ENCODE peak calls at places on chromosomes 3 and 15, in four cellular contexts. One of them, this sample, is unnamed.

GRCh38 chr15:48682949-48683651 is 37.6 kb upstream of the FBN1 start:
- DNase-seq in PC-3: peak
- DNase-seq in transverse colon: peak
- DNase-seq in GM20000: no peak
- DNase-seq in this sample: peak

GRCh38 chr3:48013288-48013980 is 2.8 kb downstream of the MAP4 start:
- DNase-seq in GM20000: no peak
- DNase-seq in PC-3: peak
- DNase-seq in transverse colon: no peak
- DNase-seq in this sample: peak

GRCh38 chr3:125357032-125357658 is 18.0 kb downstream of the ZNF148 start:
- DNase-seq in PC-3: peak
- DNase-seq in transverse colon: peak
- DNase-seq in GM20000: peak
- DNase-seq in this sample: no peak

GRCh38 chr3:35043040-35043439 is 596.3 kb upstream of the ARPP21 start:
- DNase-seq in GM20000: no peak
- DNase-seq in PC-3: no peak
- DNase-seq in transverse colon: no peak
- DNase-seq in this sample: no peak

GRCh38 chr3:11770105-11770476 is 76.6 kb downstream of the TAMM41 start:
- DNase-seq in transverse colon: no peak
- DNase-seq in PC-3: no peak
- DNase-seq in GM20000: no peak
- DNase-seq in this sample: no peak

GRCh38 chr3:25428003-25428861 is at the start of gene RARB:
- DNase-seq in GM20000: peak
- DNase-seq in PC-3: no peak
- DNase-seq in transverse colon: peak
- DNase-seq in this sample: no peak

GRCh38 chr15:68228971-68229385 is 550 bp downstream of the CLN6 start:
- DNase-seq in PC-3: no peak
- DNase-seq in transverse colon: no peak
- DNase-seq in GM20000: no peak
- DNase-seq in this sample: no peak

GRCh38 chr15:82952156-82953081 is at the start of gene HOMER2:
- DNase-seq in PC-3: peak
- DNase-seq in GM20000: peak
- DNase-seq in transverse colon: peak
- DNase-seq in this sample: no peak

GRCh38 chr3:118128886-118129285 is 905.8 kb downstream of the IGSF11 start:
- DNase-seq in PC-3: peak
- DNase-seq in GM20000: no peak
- DNase-seq in transverse colon: no peak
- DNase-seq in this sample: no peak

GRCh38 chr3:45333549-45333948 is 54.8 kb upstream of the LARS2 start:
- DNase-seq in transverse colon: no peak
- DNase-seq in PC-3: peak
- DNase-seq in GM20000: no peak
- DNase-seq in this sample: no peak

GRCh38 chr3:42300778-42301177 is 34.8 kb upstream of the CCK start:
- DNase-seq in GM20000: no peak
- DNase-seq in transverse colon: no peak
- DNase-seq in PC-3: no peak
- DNase-seq in this sample: no peak

GRCh38 chr15:90650956-90651689 is 66.0 kb upstream of the BLM start:
- DNase-seq in GM20000: no peak
- DNase-seq in transverse colon: no peak
- DNase-seq in PC-3: no peak
- DNase-seq in this sample: no peak

GRCh38 chr15:85706779-85707518 is 87.8 kb downstream of the KLHL25 start:
- DNase-seq in GM20000: peak
- DNase-seq in transverse colon: peak
- DNase-seq in PC-3: no peak
- DNase-seq in this sample: no peak

GRCh38 chr3:126951561-126951960 is 31.4 kb upstream of the PLXNA1 start:
- DNase-seq in transverse colon: no peak
- DNase-seq in PC-3: no peak
- DNase-seq in GM20000: no peak
- DNase-seq in this sample: no peak

GRCh38 chr3:13092621-13093339 is 19.6 kb upstream of the IQSEC1 start:
- DNase-seq in PC-3: peak
- DNase-seq in GM20000: no peak
- DNase-seq in transverse colon: no peak
- DNase-seq in this sample: no peak

GRCh38 chr15:90956551-90957104 is 1.9 kb downstream of the RCCD1 start:
- DNase-seq in GM20000: peak
- DNase-seq in PC-3: peak
- DNase-seq in transverse colon: peak
- DNase-seq in this sample: no peak

GRCh38 chr3:171797873-171798272 is 12.4 kb downstream of the PLD1 start:
- DNase-seq in GM20000: no peak
- DNase-seq in transverse colon: no peak
- DNase-seq in PC-3: peak
- DNase-seq in this sample: no peak

GRCh38 chr3:69696365-69696764 is 42.9 kb upstream of the MITF start:
- DNase-seq in GM20000: no peak
- DNase-seq in transverse colon: no peak
- DNase-seq in PC-3: no peak
- DNase-seq in this sample: no peak

GRCh38 chr3:8512234-8512633 is 10.6 kb downstream of the LMCD1 start:
- DNase-seq in GM20000: no peak
- DNase-seq in PC-3: no peak
- DNase-seq in transverse colon: no peak
- DNase-seq in this sample: no peak

GRCh38 chr15:70299931-70300858 is 202.5 kb upstream of the TLE3 start:
- DNase-seq in GM20000: peak
- DNase-seq in PC-3: no peak
- DNase-seq in transverse colon: peak
- DNase-seq in this sample: no peak

GRCh38 chr3:107981471-107982111 is 109.2 kb downstream of the CD47 start:
- DNase-seq in GM20000: no peak
- DNase-seq in transverse colon: no peak
- DNase-seq in PC-3: peak
- DNase-seq in this sample: peak

GRCh38 chr15:51088585-51088984 is 6.1 kb downstream of the TNFAIP8L3 start:
- DNase-seq in PC-3: no peak
- DNase-seq in GM20000: no peak
- DNase-seq in transverse colon: no peak
- DNase-seq in this sample: no peak

GRCh38 chr3:110624571-110624970 is 447.0 kb upstream of the NECTIN3 start:
- DNase-seq in GM20000: no peak
- DNase-seq in transverse colon: no peak
- DNase-seq in PC-3: no peak
- DNase-seq in this sample: no peak

GRCh38 chr15:101361418-101361817 is 66.4 kb upstream of the SNRPA1 start:
- DNase-seq in GM20000: no peak
- DNase-seq in transverse colon: no peak
- DNase-seq in PC-3: no peak
- DNase-seq in this sample: no peak

GRCh38 chr15:67547836-67548531 is 5.5 kb downstream of the MAP2K5 start:
- DNase-seq in transverse colon: no peak
- DNase-seq in PC-3: no peak
- DNase-seq in GM20000: no peak
- DNase-seq in this sample: no peak

GRCh38 chr3:14548321-14548729 is 8.2 kb upstream of the GRIP2 start:
- DNase-seq in PC-3: peak
- DNase-seq in transverse colon: peak
- DNase-seq in GM20000: peak
- DNase-seq in this sample: peak

GRCh38 chr3:171056528-171056927 is 30.0 kb upstream of the SLC2A2 start:
- DNase-seq in GM20000: no peak
- DNase-seq in PC-3: peak
- DNase-seq in transverse colon: no peak
- DNase-seq in this sample: no peak

GRCh38 chr3:13800064-13800463 is 79.8 kb downstream of the WNT7A start:
- DNase-seq in GM20000: no peak
- DNase-seq in transverse colon: no peak
- DNase-seq in PC-3: no peak
- DNase-seq in this sample: no peak

DNA sequence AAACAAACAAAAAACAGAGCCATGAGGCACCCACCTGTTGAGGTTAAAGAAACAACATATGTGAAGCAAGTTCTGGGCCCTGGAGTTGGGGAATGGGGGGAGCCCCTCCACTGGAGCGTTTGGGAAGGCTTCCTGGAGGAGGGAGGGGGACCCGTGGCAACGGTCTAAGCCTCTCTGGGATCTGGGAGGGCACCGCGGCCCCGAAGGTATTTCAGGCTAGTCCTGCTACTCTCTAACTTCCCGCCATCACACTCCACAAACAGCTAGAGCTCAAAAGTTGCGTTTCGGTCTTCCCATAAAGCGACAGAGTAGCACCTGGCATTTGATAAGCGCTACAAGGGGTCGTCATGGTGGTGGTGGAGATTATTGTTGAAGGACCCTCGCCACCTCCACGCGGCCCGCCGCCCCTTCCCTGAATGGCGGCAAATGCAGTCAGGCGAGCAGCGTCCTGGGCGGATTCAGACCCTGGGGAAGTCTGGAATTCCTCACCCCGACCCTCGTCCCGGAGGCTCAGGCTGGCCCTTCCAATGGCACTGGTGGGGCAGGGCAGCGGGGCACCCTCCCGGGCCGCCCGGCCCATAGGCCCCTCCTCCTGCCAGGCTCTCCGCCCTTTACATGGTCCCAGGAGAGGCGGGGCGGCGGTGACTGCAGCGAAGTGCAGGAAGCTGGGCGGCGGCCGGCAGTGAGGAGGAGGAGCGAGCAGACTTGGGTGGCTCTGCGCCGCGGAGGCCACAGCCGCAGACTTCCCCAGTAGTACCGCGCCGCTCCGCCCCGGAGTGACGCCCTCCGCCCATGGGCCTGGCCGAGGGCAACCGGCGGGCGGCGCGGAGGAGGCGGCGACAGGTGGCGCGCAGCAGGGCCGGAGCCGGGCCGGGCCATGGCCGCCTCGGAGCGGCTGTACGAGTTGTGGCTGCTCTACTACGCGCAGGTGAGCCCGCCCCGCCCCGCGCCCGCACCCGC is at the start of gene NBEAL2:
- DNase-seq in GM20000: peak
- DNase-seq in PC-3: peak
- DNase-seq in transverse colon: peak
- DNase-seq in this sample: peak
- TF ChIP-seq CTCF in GM20000: no peak
- TF ChIP-seq CTCF in PC-3: no peak
- TF ChIP-seq CTCF in transverse colon: no peak
- TF ChIP-seq CTCF in this sample: peak

GRCh38 chr15:93091465-93091864 is 2.5 kb upstream of the RGMA start:
- DNase-seq in GM20000: no peak
- DNase-seq in transverse colon: no peak
- DNase-seq in PC-3: no peak
- DNase-seq in this sample: no peak

GRCh38 chr15:93088981-93089854 is at the start of gene RGMA:
- DNase-seq in GM20000: peak
- DNase-seq in transverse colon: no peak
- DNase-seq in PC-3: no peak
- DNase-seq in this sample: no peak

GRCh38 chr15:93088200-93088980 is 621 bp downstream of the RGMA start:
- DNase-seq in transverse colon: no peak
- DNase-seq in PC-3: no peak
- DNase-seq in GM20000: peak
- DNase-seq in this sample: no peak

GRCh38 chr15:93087825-93088199 is 1.2 kb downstream of the RGMA start:
- DNase-seq in PC-3: peak
- DNase-seq in GM20000: peak
- DNase-seq in transverse colon: peak
- DNase-seq in this sample: no peak

DNA sequence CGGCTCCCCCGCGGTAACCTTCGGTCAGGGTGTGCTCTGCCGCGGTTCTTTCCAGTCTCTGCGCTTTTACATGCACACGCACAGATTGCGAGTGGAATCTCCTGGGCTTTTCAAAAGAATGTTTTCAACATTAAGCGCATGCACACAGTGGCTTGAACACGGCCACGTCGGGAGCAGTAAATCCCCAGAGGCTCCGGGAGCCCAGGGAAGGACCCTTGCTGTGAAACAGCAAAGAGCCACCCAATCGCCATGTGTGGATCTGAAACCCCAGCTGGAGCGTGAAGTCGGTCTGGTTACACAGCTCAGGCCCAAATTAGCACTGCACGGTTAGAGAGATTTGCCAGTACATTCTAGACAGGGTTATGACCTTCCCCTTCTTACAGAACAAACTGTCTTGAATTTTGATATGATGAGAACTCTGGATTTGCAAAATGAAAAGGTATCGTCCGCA is 869 bp upstream of the RGMA start:
- DNase-seq in GM20000: no peak
- DNase-seq in PC-3: no peak
- DNase-seq in transverse colon: no peak
- DNase-seq in this sample: no peak
- TF ChIP-seq CTCF in GM20000: no peak
- TF ChIP-seq CTCF in PC-3: no peak
- TF ChIP-seq CTCF in transverse colon: no peak
- TF ChIP-seq CTCF in this sample: no peak

DNA sequence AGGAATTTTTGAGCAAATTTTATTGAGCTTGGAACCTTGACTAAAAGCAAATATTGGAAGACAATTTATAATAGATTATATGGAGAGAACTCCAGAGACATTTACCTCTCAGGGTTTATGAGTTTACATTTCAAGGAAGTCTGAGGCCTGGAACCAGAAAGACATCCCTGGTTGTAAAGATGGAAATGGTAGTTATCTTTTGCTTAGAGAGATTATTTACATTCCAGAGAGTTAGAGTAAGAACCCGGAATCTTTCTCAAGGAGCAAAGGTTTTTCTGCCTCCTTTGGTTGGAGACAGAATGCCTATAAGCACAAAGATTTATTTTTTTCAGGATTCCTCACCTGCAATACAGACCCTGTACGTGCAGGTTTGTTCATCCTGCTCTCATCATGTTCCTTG is 458.1 kb downstream of the TBL1XR1 start:
- DNase-seq in transverse colon: no peak
- DNase-seq in PC-3: peak
- DNase-seq in GM20000: no peak
- DNase-seq in this sample: peak
- TF ChIP-seq CTCF in transverse colon: no peak
- TF ChIP-seq CTCF in PC-3: no peak
- TF ChIP-seq CTCF in GM20000: no peak
- TF ChIP-seq CTCF in this sample: no peak

DNA sequence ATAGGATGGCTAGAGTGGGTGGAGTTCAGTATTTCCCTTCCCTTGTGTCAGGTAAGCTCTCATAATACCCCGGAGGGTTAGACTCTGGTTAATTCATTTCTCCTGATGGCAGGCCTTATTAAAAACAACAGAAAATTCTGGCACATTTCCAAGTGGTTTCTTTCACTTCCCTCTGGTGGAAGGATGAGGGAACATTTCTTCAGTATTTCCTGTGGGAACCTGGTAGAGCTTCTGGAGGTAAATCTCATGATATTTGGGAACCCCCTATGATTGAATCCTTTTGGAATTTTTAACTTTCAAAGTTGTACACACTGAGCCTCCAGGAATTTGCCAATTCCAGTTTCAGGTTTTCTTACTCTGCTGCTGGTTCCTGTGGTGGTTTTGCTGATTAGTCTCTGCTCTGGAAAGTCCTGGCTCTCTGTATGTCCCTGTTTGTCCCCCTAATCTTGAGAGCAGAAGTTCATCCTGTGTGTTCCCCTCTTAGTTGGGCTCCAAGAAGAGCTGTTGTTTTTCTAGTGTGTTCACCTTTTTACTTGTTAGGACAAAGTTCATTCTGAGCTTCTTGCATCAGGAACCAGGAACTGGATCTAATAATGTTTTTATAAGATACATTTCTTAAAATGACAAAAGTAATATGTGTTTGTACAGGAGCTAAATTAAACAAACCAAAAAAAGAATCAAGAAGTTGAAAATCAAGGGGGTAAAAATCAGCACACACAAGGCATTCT is 12.1 kb downstream of the CHRNA7 start:
- DNase-seq in GM20000: no peak
- DNase-seq in transverse colon: no peak
- DNase-seq in PC-3: peak
- DNase-seq in this sample: peak
- TF ChIP-seq CTCF in GM20000: no peak
- TF ChIP-seq CTCF in transverse colon: no peak
- TF ChIP-seq CTCF in PC-3: no peak
- TF ChIP-seq CTCF in this sample: peak

This sample was measured in LNCaP clone FGC.